ENCODE peak calls at places on chromosomes 5 and 9, in six cellular contexts. F is stimulated activated CD8-positive, alpha-beta memory T cell treated with anti-CD3 and anti-CD28 coated beads, Interleukin-4, amount 100 ng/mL, for 1 hour; H is AG08395; P is Ammon's horn; O is islet precursor cell; Z is HS-5. X is an unnamed sample.

GRCh38 chr5:143594913-143595818 is 191.7 kb upstream of the NR3C1 start:
- DNase-seq in P (no peak), O (no peak), F (no peak), Z (no peak), H (peak), X (no peak)

GRCh38 chr9:18478517-18479361 is 4.8 kb downstream of the ADAMTSL1 start:
- DNase-seq in Z (peak), H (peak), O (no peak), P (peak), F (no peak), X (no peak)

GRCh38 chr5:17235736-17236330 is 18.4 kb downstream of the BASP1 start:
- DNase-seq in H (peak), Z (no peak), O (peak), F (no peak), P (no peak), X (no peak)

GRCh38 chr9:134440636-134441226 is 114.5 kb downstream of the RXRA start:
- DNase-seq in Z (no peak), H (no peak), P (no peak), F (no peak), O (no peak), X (no peak)

GRCh38 chr9:14441976-14442651 is 128.2 kb upstream of the NFIB start:
- DNase-seq in P (no peak), H (peak), F (no peak), Z (no peak), O (peak), X (peak)

GRCh38 chr9:437066-438015 is 222.7 kb downstream of the DOCK8 start:
- DNase-seq in Z (peak), P (no peak), F (no peak), H (peak), O (no peak), X (no peak)

GRCh38 chr9:105389789-105390188 is 58.0 kb upstream of the FSD1L start:
- DNase-seq in P (no peak), Z (no peak), H (no peak), F (no peak), O (no peak), X (no peak)

GRCh38 chr5:33120671-33121070 is 320.1 kb upstream of the TARS1 start:
- DNase-seq in O (no peak), H (peak), F (no peak), Z (peak), P (no peak), X (no peak)

GRCh38 chr5:151085517-151086031 is 4.7 kb upstream of the TNIP1 start:
- DNase-seq in P (no peak), H (no peak), Z (no peak), F (no peak), O (no peak), X (no peak)

GRCh38 chr9:4506490-4506889 is 16.2 kb downstream of the SLC1A1 start:
- DNase-seq in F (no peak), H (no peak), P (no peak), Z (no peak), O (no peak), X (no peak)

GRCh38 chr5:122063836-122064235 is 14.2 kb downstream of the LOX start:
- DNase-seq in Z (peak), H (no peak), F (no peak), O (no peak), P (no peak), X (no peak)

GRCh38 chr5:146192571-146193043 is 10.2 kb upstream of the LARS1 start:
- DNase-seq in Z (no peak), F (no peak), O (no peak), H (no peak), P (no peak), X (no peak)

GRCh38 chr5:17365756-17366155 is 132.3 kb upstream of the TAF11L2 start:
- DNase-seq in Z (no peak), F (no peak), O (peak), P (peak), H (peak), X (no peak)

GRCh38 chr5:170636836-170637477 is 133.1 kb downstream of the KCNIP1 start:
- DNase-seq in H (no peak), Z (no peak), O (no peak), F (no peak), P (no peak), X (peak)

GRCh38 chr9:105331755-105332154 is 87.3 kb downstream of the SLC44A1 start:
- DNase-seq in Z (no peak), H (no peak), F (no peak), P (no peak), O (no peak), X (no peak)

GRCh38 chr9:78971505-78971904 is 600.3 kb upstream of the TLE4 start:
- DNase-seq in O (no peak), P (no peak), F (no peak), H (no peak), Z (no peak), X (peak)

GRCh38 chr5:140111043-140111858 is 2.7 kb upstream of the PURA start:
- DNase-seq in P (no peak), H (no peak), F (no peak), Z (no peak), O (peak), X (peak)

GRCh38 chr5:176629853-176630680 is at the start of the genes EIF4E1B and SNCB:
- DNase-seq in H (peak), F (no peak), Z (no peak), O (peak), P (no peak), X (peak)

GRCh38 chr5:157469687-157470086 is 9.7 kb downstream of the NIPAL4 start:
- DNase-seq in O (no peak), P (no peak), Z (no peak), F (no peak), H (no peak), X (no peak)

GRCh38 chr9:87278971-87279731 is 218.5 kb upstream of the DAPK1 start:
- DNase-seq in Z (no peak), O (no peak), F (no peak), H (peak), P (no peak), X (no peak)

GRCh38 chr9:77562021-77562748 is 85.9 kb downstream of the GNA14 start:
- DNase-seq in O (no peak), Z (no peak), F (no peak), H (no peak), P (no peak), X (no peak)

GRCh38 chr5:173233347-173234128 is 1.5 kb downstream of the NKX2-5 start:
- DNase-seq in H (no peak), F (no peak), O (no peak), P (no peak), Z (no peak), X (peak)

GRCh38 chr5:176319827-176320554 is 41.6 kb downstream of the KIAA1191 start:
- DNase-seq in O (no peak), P (no peak), Z (no peak), H (no peak), F (no peak), X (no peak)

GRCh38 chr5:18605186-18605585 is 970.9 kb downstream of the TAF11L14 start:
- DNase-seq in O (no peak), F (no peak), Z (no peak), P (no peak), H (no peak), X (no peak)

GRCh38 chr5:177133845-177134652 is 476 bp downstream of the NSD1 start:
- DNase-seq in O (peak), F (no peak), P (peak), Z (no peak), H (no peak), X (peak)

GRCh38 chr9:134267305-134268265 is 58.7 kb upstream of the RXRA start:
- DNase-seq in Z (no peak), H (no peak), F (no peak), P (no peak), O (no peak), X (peak)

GRCh38 chr5:1404062-1404461 is 41.2 kb downstream of the SLC6A3 start:
- DNase-seq in Z (no peak), F (no peak), P (no peak), O (no peak), H (no peak), X (no peak)

GRCh38 chr5:127950707-127951356 is 132.7 kb upstream of the SLC12A2 start:
- DNase-seq in O (no peak), H (no peak), Z (no peak), F (no peak), P (no peak), X (no peak)

GRCh38 chr5:164233796-164234195 is 728.4 kb downstream of the MAT2B start:
- DNase-seq in F (no peak), Z (no peak), O (no peak), P (no peak), H (no peak), X (no peak)

GRCh38 chr5:1655496-1656270 is 131.9 kb upstream of the LPCAT1 start:
- DNase-seq in H (no peak), P (no peak), F (no peak), Z (no peak), O (peak), X (no peak)

GRCh38 chr9:81489048-81489447 is 200.3 kb downstream of the TLE1 start:
- DNase-seq in O (no peak), P (no peak), F (no peak), Z (no peak), H (no peak), X (no peak)

GRCh38 chr5:90590170-90590569 is 31.6 kb downstream of the ADGRV1 start:
- DNase-seq in F (no peak), P (no peak), Z (no peak), O (no peak), H (no peak), X (no peak)

GRCh38 chr9:82188817-82189216 is 200.2 kb downstream of the SPATA31D1 start:
- DNase-seq in H (no peak), F (no peak), O (no peak), Z (no peak), P (no peak), X (no peak)